ENCODE peak calls at places on chromosomes 1 and 21, in ten cellular contexts. L is head of caudate nucleus, A is endothelial cell, D is endothelial cell of umbilical vein, T is Calu3, O is fibroblast of gingiva, R is GM13977, Z is left cardiac atrium, U is EL, X is fibroblast of the aortic adventitia. H is an unnamed sample.

GRCh38 chr1:109765896-109766615 is 2.3 kb upstream of the EPS8L3 start:
- DNase-seq in L (peak), A (no peak), D (no peak), T (no peak), O (no peak), R (no peak), Z (peak), U (no peak), X (no peak), H (no peak)

GRCh38 chr1:35894183-35894582 is 11.2 kb downstream of the AGO1 start:
- DNase-seq in L (no peak), A (no peak), D (no peak), T (no peak), O (no peak), R (peak), Z (no peak), U (peak), X (peak), H (no peak)

GRCh38 chr1:14011132-14011531 is 311.1 kb downstream of the PRDM2 start:
- DNase-seq in L (no peak), A (no peak), D (no peak), T (no peak), O (no peak), R (no peak), Z (no peak), U (no peak), X (no peak), H (no peak)

GRCh38 chr1:22678522-22678896 is 25.5 kb downstream of the C1QB start:
- DNase-seq in L (no peak), A (no peak), D (no peak), T (no peak), O (no peak), R (no peak), Z (no peak), U (no peak), X (no peak), H (no peak)

GRCh38 chr1:17304155-17304826 is 3.7 kb upstream of the PADI4 start:
- DNase-seq in L (no peak), A (no peak), D (no peak), T (no peak), O (no peak), R (no peak), Z (no peak), U (peak), X (no peak), H (no peak)

GRCh38 chr1:8552135-8552534 is 234.2 kb downstream of the SLC45A1 start:
- DNase-seq in L (no peak), A (no peak), D (no peak), T (no peak), O (no peak), R (no peak), Z (no peak), U (no peak), X (no peak), H (no peak)

GRCh38 chr21:43697758-43698643 is 20.9 kb upstream of the PDXK start:
- DNase-seq in L (no peak), A (no peak), D (no peak), T (no peak), O (peak), R (no peak), Z (no peak), U (no peak), X (peak), H (no peak)

GRCh38 chr1:56263908-56264307 is 315.5 kb downstream of the PLPP3 start:
- DNase-seq in L (no peak), A (no peak), D (no peak), T (no peak), O (no peak), R (no peak), Z (no peak), U (no peak), X (no peak), H (no peak)

GRCh38 chr1:233897325-233898162 is 6.9 kb upstream of the SLC35F3 start:
- DNase-seq in L (no peak), A (no peak), D (no peak), T (no peak), O (no peak), R (peak), Z (no peak), U (no peak), X (no peak), H (no peak)

GRCh38 chr1:55970711-55971110 is 608.7 kb downstream of the PLPP3 start:
- DNase-seq in L (no peak), A (no peak), D (no peak), T (no peak), O (peak), R (no peak), Z (no peak), U (peak), X (peak), H (no peak)

GRCh38 chr1:237574536-237574935 is 316.2 kb downstream of the ZP4 start:
- DNase-seq in L (no peak), A (no peak), D (no peak), T (no peak), O (no peak), R (no peak), Z (no peak), U (no peak), X (no peak), H (no peak)

GRCh38 chr1:117695796-117696505 is 90.1 kb downstream of the TENT5C start:
- DNase-seq in L (no peak), A (no peak), D (peak), T (no peak), O (peak), R (no peak), Z (peak), U (peak), X (peak), H (peak)

GRCh38 chr21:31682625-31683024 is 23.1 kb downstream of the SOD1 start:
- DNase-seq in L (no peak), A (no peak), D (no peak), T (no peak), O (no peak), R (no peak), Z (no peak), U (peak), X (peak), H (no peak)

GRCh38 chr1:226629210-226629895 is 80.8 kb downstream of the STUM start:
- DNase-seq in L (peak), A (no peak), D (no peak), T (no peak), O (no peak), R (no peak), Z (no peak), U (no peak), X (no peak), H (no peak)